ENCODE peak calls at places on chromosome 20, in eight cellular contexts. B is RKO; D is kidney glomerular epithelial cell; X is fibroblast of the conjunctiva; L is activated CD8-positive, alpha-beta memory T cell treated with anti-CD3 and anti-CD28 coated beads for 1 hour; I is cardiac fibroblast; M is tibial nerve; K is stimulated activated CD4-positive, alpha-beta T cell treated with anti-CD3 and anti-CD28 coated beads, TNF-alpha, amount 100 ng/mL, for 1 hour. A is an unnamed sample.

GRCh38 chr20:32201977-32202363 is 5.6 kb downstream of the PLAGL2 start:
- DNase-seq in M (no peak), D (no peak), L (no peak), B (no peak), I (no peak), X (no peak), K (no peak), A (no peak)

GRCh38 chr20:9594284-9594875 is 80.0 kb downstream of the LAMP5 start:
- DNase-seq in B (no peak), M (no peak), I (no peak), X (no peak), K (no peak), D (peak; percentile 41), L (no peak), A (no peak)

GRCh38 chr20:1184638-1185315 is at the start of gene TMEM74B:
- DNase-seq in D (no peak), L (no peak), X (no peak), M (no peak), K (no peak), I (no peak), B (peak; percentile 25), A (no peak)

GRCh38 chr20:40958598-40958997 is 70.0 kb upstream of the TOP1 start:
- DNase-seq in X (no peak), B (no peak), D (no peak), L (no peak), I (no peak), M (no peak), K (no peak), A (no peak)

GRCh38 chr20:46622125-46622524 is 29.1 kb downstream of the SLC13A3 start:
- DNase-seq in X (no peak), K (no peak), L (no peak), M (no peak), D (no peak), I (no peak), B (no peak), A (no peak)

GRCh38 chr20:3071610-3072529 is at the start of gene OXT:
- DNase-seq in I (no peak), X (no peak), B (no peak), D (no peak), K (peak; percentile 58), L (peak; percentile 55), M (no peak), A (no peak)

GRCh38 chr20:23142162-23143050 is 56.3 kb upstream of the CD93 start:
- DNase-seq in K (no peak), I (no peak), L (no peak), X (no peak), M (no peak), D (no peak), B (no peak), A (no peak)

GRCh38 chr20:9634327-9634726 is 119.9 kb downstream of the LAMP5 start:
- DNase-seq in D (no peak), L (no peak), X (no peak), K (no peak), B (no peak), I (no peak), M (no peak), A (no peak)

GRCh38 chr20:58142843-58143185 is 85.6 kb downstream of the ANKRD60 start:
- DNase-seq in K (no peak), I (no peak), B (no peak), D (no peak), L (no peak), M (peak; percentile 6), X (no peak), A (no peak)

GRCh38 chr20:24389686-24390085 is 79.7 kb upstream of the SYNDIG1 start:
- DNase-seq in M (no peak), B (no peak), L (no peak), D (no peak), I (no peak), X (no peak), K (no peak), A (no peak)

GRCh38 chr20:34110025-34111013 is 1.7 kb downstream of the EIF2S2 start:
- DNase-seq in D (peak; percentile 10), L (no peak), B (peak; percentile 61), X (no peak), I (peak; percentile 38), K (no peak), M (no peak), A (no peak)

GRCh38 chr20:49676581-49677291 is 36.9 kb downstream of the B4GALT5 start:
- DNase-seq in I (no peak), L (no peak), D (peak; percentile 43), K (no peak), M (no peak), X (no peak), B (peak; percentile 83), A (no peak)

GRCh38 chr20:7406671-7407070 is 533.6 kb downstream of the HAO1 start:
- DNase-seq in D (no peak), K (no peak), B (no peak), X (no peak), L (no peak), M (no peak), I (no peak), A (no peak)

GRCh38 chr20:41650221-41650948 is 32.2 kb upstream of the CHD6 start:
- DNase-seq in M (no peak), K (no peak), D (no peak), X (no peak), I (no peak), L (no peak), B (no peak), A (no peak)

GRCh38 chr20:62411479-62412193 is 4.6 kb upstream of the CABLES2 start:
- DNase-seq in K (no peak), M (no peak), X (no peak), I (no peak), B (no peak), L (no peak), D (no peak), A (no peak)

GRCh38 chr20:17663486-17663885 is 18.6 kb downstream of the RRBP1 start:
- DNase-seq in X (no peak), L (no peak), D (no peak), K (no peak), M (peak; percentile 4), I (no peak), B (no peak), A (no peak)

GRCh38 chr20:48012401-48012974 is 227.2 kb upstream of the SULF2 start:
- DNase-seq in L (no peak), X (no peak), B (peak; percentile 27), M (no peak), K (no peak), I (peak; percentile 93), D (peak; percentile 79), A (no peak)

GRCh38 chr20:52083627-52084232 is 107.8 kb downstream of the ZFP64 start:
- DNase-seq in L (no peak), I (peak; percentile 82), B (peak; percentile 68), M (no peak), X (peak; percentile 63), K (no peak), D (peak; percentile 17), A (no peak)

GRCh38 chr20:41462372-41463161 is 95.9 kb upstream of the EMILIN3 start:
- DNase-seq in L (no peak), X (no peak), I (no peak), M (no peak), D (no peak), K (no peak), B (no peak), A (no peak)

GRCh38 chr20:54668271-54669053 is 193.1 kb downstream of the DOK5 start:
- DNase-seq in I (peak; percentile 39), B (peak; percentile 48), K (peak; percentile 7), L (no peak), M (no peak), X (no peak), D (peak; percentile 19), A (no peak)

GRCh38 chr20:32215147-32215546 is 7.5 kb downstream of the POFUT1 start:
- DNase-seq in D (no peak), K (no peak), I (no peak), L (no peak), M (no peak), X (no peak), B (no peak), A (no peak)

GRCh38 chr20:37242503-37242902 is 19.1 kb downstream of the GHRH start:
- DNase-seq in X (no peak), D (no peak), K (no peak), L (no peak), I (no peak), B (no peak), M (no peak), A (no peak)

GRCh38 chr20:46056027-46056833 is 27.2 kb downstream of the SLC12A5 start:
- DNase-seq in M (no peak), L (no peak), I (no peak), K (no peak), B (no peak), X (no peak), D (no peak), A (no peak)

GRCh38 chr20:52493177-52493711 is 301.7 kb upstream of the ZFP64 start:
- DNase-seq in M (no peak), X (no peak), B (no peak), K (no peak), D (peak; percentile 10), I (peak; percentile 70), L (no peak), A (no peak)

GRCh38 chr20:57397693-57398108 is 6.5 kb downstream of the RBM38 start:
- DNase-seq in B (no peak), M (no peak), I (no peak), D (no peak), L (peak; percentile 44), X (no peak), K (no peak), A (no peak)

GRCh38 chr20:37314099-37314498 is 24.6 kb downstream of the MANBAL start:
- DNase-seq in D (no peak), X (no peak), K (no peak), B (no peak), L (no peak), M (no peak), I (no peak), A (no peak)

GRCh38 chr20:52425253-52425652 is 233.7 kb upstream of the ZFP64 start:
- DNase-seq in K (no peak), M (no peak), X (no peak), L (no peak), B (peak; percentile 18), I (no peak), D (no peak), A (no peak)

GRCh38 chr20:57711311-57711712 is 1.5 kb upstream of the PMEPA1 start:
- DNase-seq in K (no peak), M (no peak), B (no peak), D (no peak), L (no peak), X (no peak), I (no peak), A (no peak)

GRCh38 chr20:63378115-63378429 is 16.9 kb upstream of the CHRNA4 start:
- DNase-seq in I (no peak), X (no peak), M (no peak), L (no peak), K (no peak), D (no peak), B (no peak), A (no peak)

GRCh38 chr20:62161347-62161746 is 17.8 kb downstream of the SS18L1 start:
- DNase-seq in I (peak; percentile 79), X (no peak), M (no peak), D (no peak), L (no peak), B (peak; percentile 48), K (no peak), A (no peak)

GRCh38 chr20:19275630-19276071 is 63.2 kb downstream of the SLC24A3 start:
- DNase-seq in B (no peak), X (peak; percentile 81), M (peak; percentile 53), I (peak; percentile 57), D (no peak), L (no peak), K (no peak), A (no peak)

GRCh38 chr20:45358282-45359068 is 4.5 kb upstream of the SYS1 start:
- DNase-seq in L (no peak), I (peak; percentile 92), K (no peak), B (no peak), D (peak; percentile 76), M (peak; percentile 81), X (no peak), A (peak; percentile 17)

A was measured in keratinocyte.